ENCODE peak calls at places on chromosomes 16 and 17, in four cellular contexts. Z is CD8-positive, alpha-beta T cell; D is right lobe of liver; W is Peyer's patch. U is an unnamed sample.

GRCh38 chr16:24204150-24204665 is 51.9 kb upstream of the CACNG3 start:
- DNase-seq in Z (no peak), D (no peak), W (no peak), U (no peak)

GRCh38 chr17:61294777-61295176 is 104.9 kb upstream of the TBX2 start:
- DNase-seq in Z (no peak), D (no peak), W (no peak), U (no peak)

GRCh38 chr17:373616-374225 is 21.1 kb upstream of the RPH3AL start:
- DNase-seq in Z (no peak), D (no peak), W (no peak), U (no peak)

GRCh38 chr17:47703671-47704070 is 9.7 kb downstream of the TBKBP1 start:
- DNase-seq in Z (no peak), D (no peak), W (no peak), U (no peak)

GRCh38 chr17:42305543-42306384 is 17.5 kb downstream of the STAT5A start:
- DNase-seq in Z (no peak), D (no peak), W (no peak), U (no peak)

GRCh38 chr16:69417537-69418199 is 6.8 kb upstream of the CYB5B start:
- DNase-seq in Z (no peak), D (no peak), W (no peak), U (no peak)

GRCh38 chr17:83109386-83109785 is 30.0 kb downstream of the METRNL start:
- DNase-seq in Z (no peak), D (no peak), W (no peak), U (no peak)

GRCh38 chr16:66713076-66713475 is 16.5 kb upstream of the CMTM4 start:
- DNase-seq in Z (no peak), D (no peak), W (no peak), U (no peak)

GRCh38 chr16:89155851-89156739 is 15.5 kb upstream of the CDH15 start:
- DNase-seq in Z (no peak), D (no peak), W (no peak), U (no peak)

GRCh38 chr16:53789159-53789558 is 85.2 kb downstream of the FTO start:
- DNase-seq in Z (no peak), D (no peak), W (no peak), U (no peak)

GRCh38 chr16:50467943-50468748 is 80.0 kb upstream of the NKD1 start:
- DNase-seq in Z (peak; percentile 6), D (no peak), W (no peak), U (no peak)

GRCh38 chr17:83117594-83117993 is 38.2 kb downstream of the METRNL start:
- DNase-seq in Z (no peak), D (no peak), W (no peak), U (no peak)

GRCh38 chr17:51152766-51153209 is 571 bp upstream of the NME1 start:
- DNase-seq in Z (no peak), D (no peak), W (no peak), U (no peak)

GRCh38 chr16:28155293-28155692 is 56.5 kb downstream of the XPO6 start:
- DNase-seq in Z (no peak), D (no peak), W (no peak), U (no peak)

GRCh38 chr16:28156031-28156680 is 55.6 kb downstream of the XPO6 start:
- DNase-seq in Z (no peak), D (no peak), W (no peak), U (no peak)

GRCh38 chr16:28161626-28162025 is 50.1 kb downstream of the XPO6 start:
- DNase-seq in Z (no peak), D (no peak), W (no peak), U (no peak)

GRCh38 chr16:28162326-28162877 is 49.4 kb downstream of the XPO6 start:
- DNase-seq in Z (no peak), D (no peak), W (no peak), U (no peak)

GRCh38 chr16:28157768-28158535 is 53.8 kb downstream of the XPO6 start:
- DNase-seq in Z (no peak), D (no peak), W (no peak), U (no peak)
- H3K27ac ChIP-seq in Z (no peak overlapping the region), D (peak overlapping the region; percentile 19), W (no peak overlapping the region), U (no peak overlapping the region)

GRCh38 chr17:17667231-17667630 is 14.0 kb upstream of the RAI1 start:
- DNase-seq in Z (no peak), D (no peak), W (no peak), U (no peak)

GRCh38 chr17:17665255-17665654 is 16.0 kb upstream of the RAI1 start:
- DNase-seq in Z (no peak), D (no peak), W (no peak), U (no peak)

GRCh38 chr17:17667947-17668346 is 13.3 kb upstream of the RAI1 start:
- DNase-seq in Z (no peak), D (no peak), W (no peak), U (no peak)

GRCh38 chr17:17664073-17664470 is 17.2 kb upstream of the RAI1 start:
- DNase-seq in Z (no peak), D (no peak), W (no peak), U (no peak)

GRCh38 chr17:17666111-17666714 is 15.0 kb upstream of the RAI1 start:
- DNase-seq in Z (no peak), D (no peak), W (no peak), U (no peak)
- TF ChIP-seq CTCF in Z (no peak), D (no peak), W (peak; percentile 3), U (no peak)

GRCh38 chr17:35073183-35073790 is 9.8 kb upstream of the RFFL start:
- DNase-seq in Z (no peak), D (no peak), W (no peak), U (no peak)
- H3K4me3 ChIP-seq in Z (no peak overlapping the region), D (no peak overlapping the region), W (no peak overlapping the region), U (no peak overlapping the region)

GRCh38 chr17:81197831-81198490 is 24.8 kb downstream of the CEP131 start:
- DNase-seq in Z (no peak), D (no peak), W (no peak), U (no peak)

GRCh38 chr17:81195941-81196495 is 26.7 kb downstream of the CEP131 start:
- DNase-seq in Z (no peak), D (no peak), W (no peak), U (no peak)

GRCh38 chr17:81198826-81199481 is 23.8 kb downstream of the CEP131 start:
- DNase-seq in Z (no peak), D (no peak), W (no peak), U (no peak)

GRCh38 chr17:81196505-81197408 is 26.0 kb downstream of the CEP131 start:
- DNase-seq in Z (no peak), D (no peak), W (no peak), U (no peak)

DNA sequence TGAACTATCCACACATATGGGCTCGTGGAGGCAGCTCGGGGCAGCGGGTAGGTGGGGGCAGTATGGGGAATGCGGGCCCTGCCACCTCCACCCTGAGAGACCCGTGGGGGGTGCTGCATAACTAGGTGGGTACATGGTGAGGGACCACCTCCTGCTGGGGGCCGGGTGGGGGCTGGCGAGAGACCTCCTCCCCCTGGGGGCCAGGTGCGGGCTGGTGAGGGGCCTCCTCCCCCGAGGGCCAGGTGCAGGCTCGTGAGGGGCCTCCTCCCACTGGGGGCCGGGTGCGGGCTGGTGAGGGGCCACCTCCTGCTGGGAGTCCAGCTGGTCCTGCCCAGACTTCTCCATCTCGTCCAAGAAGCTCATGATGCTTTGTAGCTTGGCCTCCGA is 25.4 kb downstream of the CEP131 start:
- DNase-seq in Z (no peak), D (no peak), W (no peak), U (no peak)
- H3K27ac ChIP-seq in Z (no peak overlapping the region), D (no peak overlapping the region), W (no peak overlapping the region), U (no peak overlapping the region)

GRCh38 chr16:11651796-11652195 is 16.5 kb upstream of the SNN start:
- DNase-seq in Z (no peak), D (no peak), W (no peak), U (no peak)
- TF ChIP-seq CTCF in Z (no peak), D (no peak), W (no peak), U (no peak)

GRCh38 chr16:87437911-87438610 is 45.9 kb downstream of the MAP1LC3B start:
- DNase-seq in Z (no peak), D (no peak), W (no peak), U (no peak)

GRCh38 chr16:87437327-87437726 is 45.2 kb downstream of the MAP1LC3B start:
- DNase-seq in Z (no peak), D (no peak), W (no peak), U (no peak)

GRCh38 chr16:87435399-87436224 is 43.5 kb downstream of the MAP1LC3B start:
- DNase-seq in Z (no peak), D (no peak), W (no peak), U (no peak)

GRCh38 chr16:87438611-87438985 is 46.5 kb downstream of the MAP1LC3B start:
- DNase-seq in Z (no peak), D (no peak), W (no peak), U (no peak)

GRCh38 chr16:87436225-87437172 is 44.4 kb downstream of the MAP1LC3B start:
- DNase-seq in Z (no peak), D (no peak), W (no peak), U (no peak)
- H3K4me3 ChIP-seq in Z (no peak overlapping the region), D (no peak overlapping the region), W (no peak overlapping the region), U (peak overlapping the region; percentile 53)

U was measured in thoracic aorta.